ENCODE peak calls at places on chromosomes 3 and 15, in six cellular contexts. One of them, this sample, is unnamed.

GRCh38 chr15:59116141-59116540 is 11.2 kb downstream of the CCNB2 start:
- DNase-seq in left lung: no peak
- DNase-seq in body of pancreas: no peak
- DNase-seq in Daoy: no peak
- DNase-seq in stimulated activated naive CD8-positive, alpha-beta T cell treated with anti-CD3 and anti-CD28 coated beads, Interleukin-15, Interleukin-2, amounts not matched to agents 100 U/mL and 50 U/mL, for 24 hours: no peak
- DNase-seq in GM12878: no peak
- DNase-seq in this sample: no peak

GRCh38 chr15:90062023-90062728 is 40.1 kb downstream of the IDH2 start:
- DNase-seq in GM12878: no peak
- DNase-seq in stimulated activated naive CD8-positive, alpha-beta T cell treated with anti-CD3 and anti-CD28 coated beads, Interleukin-15, Interleukin-2, amounts not matched to agents 100 U/mL and 50 U/mL, for 24 hours: peak; percentile 39
- DNase-seq in body of pancreas: peak; percentile 90
- DNase-seq in left lung: no peak
- DNase-seq in Daoy: peak; percentile 21
- DNase-seq in this sample: peak; percentile 77

GRCh38 chr3:46903341-46904302 is 26.1 kb downstream of the PTH1R start:
- DNase-seq in body of pancreas: no peak
- DNase-seq in GM12878: no peak
- DNase-seq in Daoy: peak; percentile 85
- DNase-seq in stimulated activated naive CD8-positive, alpha-beta T cell treated with anti-CD3 and anti-CD28 coated beads, Interleukin-15, Interleukin-2, amounts not matched to agents 100 U/mL and 50 U/mL, for 24 hours: no peak
- DNase-seq in left lung: no peak
- DNase-seq in this sample: no peak

GRCh38 chr3:43958005-43958770 is 267.4 kb downstream of the ABHD5 start:
- DNase-seq in Daoy: no peak
- DNase-seq in left lung: no peak
- DNase-seq in GM12878: no peak
- DNase-seq in body of pancreas: no peak
- DNase-seq in stimulated activated naive CD8-positive, alpha-beta T cell treated with anti-CD3 and anti-CD28 coated beads, Interleukin-15, Interleukin-2, amounts not matched to agents 100 U/mL and 50 U/mL, for 24 hours: no peak
- DNase-seq in this sample: no peak

GRCh38 chr15:96896766-96897165 is 566.3 kb downstream of the NR2F2 start:
- DNase-seq in Daoy: no peak
- DNase-seq in left lung: no peak
- DNase-seq in stimulated activated naive CD8-positive, alpha-beta T cell treated with anti-CD3 and anti-CD28 coated beads, Interleukin-15, Interleukin-2, amounts not matched to agents 100 U/mL and 50 U/mL, for 24 hours: no peak
- DNase-seq in GM12878: no peak
- DNase-seq in body of pancreas: no peak
- DNase-seq in this sample: no peak

GRCh38 chr15:98547741-98548166 is 100.6 kb upstream of the IGF1R start:
- DNase-seq in body of pancreas: no peak
- DNase-seq in Daoy: no peak
- DNase-seq in GM12878: no peak
- DNase-seq in stimulated activated naive CD8-positive, alpha-beta T cell treated with anti-CD3 and anti-CD28 coated beads, Interleukin-15, Interleukin-2, amounts not matched to agents 100 U/mL and 50 U/mL, for 24 hours: no peak
- DNase-seq in left lung: peak; percentile 76
- DNase-seq in this sample: no peak

GRCh38 chr3:9007213-9007612 is 43.9 kb upstream of the RAD18 start:
- DNase-seq in left lung: no peak
- DNase-seq in stimulated activated naive CD8-positive, alpha-beta T cell treated with anti-CD3 and anti-CD28 coated beads, Interleukin-15, Interleukin-2, amounts not matched to agents 100 U/mL and 50 U/mL, for 24 hours: no peak
- DNase-seq in body of pancreas: no peak
- DNase-seq in GM12878: no peak
- DNase-seq in Daoy: no peak
- DNase-seq in this sample: no peak

GRCh38 chr15:33860749-33861148 is 107.5 kb upstream of the CHRM5 start:
- DNase-seq in left lung: no peak
- DNase-seq in GM12878: no peak
- DNase-seq in Daoy: peak; percentile 66
- DNase-seq in body of pancreas: no peak
- DNase-seq in stimulated activated naive CD8-positive, alpha-beta T cell treated with anti-CD3 and anti-CD28 coated beads, Interleukin-15, Interleukin-2, amounts not matched to agents 100 U/mL and 50 U/mL, for 24 hours: no peak
- DNase-seq in this sample: no peak

GRCh38 chr15:83682476-83683162 is 28.7 kb downstream of the ADAMTSL3 start:
- DNase-seq in stimulated activated naive CD8-positive, alpha-beta T cell treated with anti-CD3 and anti-CD28 coated beads, Interleukin-15, Interleukin-2, amounts not matched to agents 100 U/mL and 50 U/mL, for 24 hours: no peak
- DNase-seq in left lung: no peak
- DNase-seq in GM12878: no peak
- DNase-seq in body of pancreas: no peak
- DNase-seq in Daoy: no peak
- DNase-seq in this sample: no peak

GRCh38 chr3:170038434-170039110 is 777 bp downstream of the GPR160 start:
- DNase-seq in Daoy: no peak
- DNase-seq in left lung: peak; percentile 89
- DNase-seq in stimulated activated naive CD8-positive, alpha-beta T cell treated with anti-CD3 and anti-CD28 coated beads, Interleukin-15, Interleukin-2, amounts not matched to agents 100 U/mL and 50 U/mL, for 24 hours: peak; percentile 23
- DNase-seq in GM12878: no peak
- DNase-seq in body of pancreas: peak; percentile 69
- DNase-seq in this sample: peak; percentile 77

GRCh38 chr3:25045291-25045690 is 382.8 kb upstream of the RARB start:
- DNase-seq in GM12878: no peak
- DNase-seq in stimulated activated naive CD8-positive, alpha-beta T cell treated with anti-CD3 and anti-CD28 coated beads, Interleukin-15, Interleukin-2, amounts not matched to agents 100 U/mL and 50 U/mL, for 24 hours: no peak
- DNase-seq in left lung: no peak
- DNase-seq in body of pancreas: no peak
- DNase-seq in Daoy: no peak
- DNase-seq in this sample: no peak

GRCh38 chr3:143677420-143677819 is 170.8 kb downstream of the SLC9A9 start:
- DNase-seq in body of pancreas: no peak
- DNase-seq in stimulated activated naive CD8-positive, alpha-beta T cell treated with anti-CD3 and anti-CD28 coated beads, Interleukin-15, Interleukin-2, amounts not matched to agents 100 U/mL and 50 U/mL, for 24 hours: no peak
- DNase-seq in left lung: no peak
- DNase-seq in Daoy: no peak
- DNase-seq in GM12878: no peak
- DNase-seq in this sample: no peak

GRCh38 chr3:197428117-197428761 is 127.5 kb downstream of the BDH1 start:
- DNase-seq in stimulated activated naive CD8-positive, alpha-beta T cell treated with anti-CD3 and anti-CD28 coated beads, Interleukin-15, Interleukin-2, amounts not matched to agents 100 U/mL and 50 U/mL, for 24 hours: peak; percentile 82
- DNase-seq in left lung: no peak
- DNase-seq in Daoy: peak; percentile 85
- DNase-seq in GM12878: no peak
- DNase-seq in body of pancreas: no peak
- DNase-seq in this sample: no peak

GRCh38 chr3:123724306-123724705 is 139.5 kb upstream of the HACD2 start:
- DNase-seq in stimulated activated naive CD8-positive, alpha-beta T cell treated with anti-CD3 and anti-CD28 coated beads, Interleukin-15, Interleukin-2, amounts not matched to agents 100 U/mL and 50 U/mL, for 24 hours: no peak
- DNase-seq in left lung: no peak
- DNase-seq in GM12878: no peak
- DNase-seq in body of pancreas: no peak
- DNase-seq in Daoy: peak; percentile 27
- DNase-seq in this sample: no peak

GRCh38 chr15:69489101-69489571 is 36.5 kb downstream of the RPLP1 start:
- DNase-seq in left lung: no peak
- DNase-seq in stimulated activated naive CD8-positive, alpha-beta T cell treated with anti-CD3 and anti-CD28 coated beads, Interleukin-15, Interleukin-2, amounts not matched to agents 100 U/mL and 50 U/mL, for 24 hours: no peak
- DNase-seq in body of pancreas: no peak
- DNase-seq in Daoy: no peak
- DNase-seq in GM12878: no peak
- DNase-seq in this sample: no peak

GRCh38 chr15:101497017-101497416 is 7.5 kb upstream of the PCSK6 start:
- DNase-seq in stimulated activated naive CD8-positive, alpha-beta T cell treated with anti-CD3 and anti-CD28 coated beads, Interleukin-15, Interleukin-2, amounts not matched to agents 100 U/mL and 50 U/mL, for 24 hours: no peak
- DNase-seq in Daoy: no peak
- DNase-seq in GM12878: no peak
- DNase-seq in left lung: no peak
- DNase-seq in body of pancreas: no peak
- DNase-seq in this sample: peak; percentile 42

GRCh38 chr3:165382672-165383071 is 186.5 kb upstream of the SLITRK3 start:
- DNase-seq in Daoy: no peak
- DNase-seq in stimulated activated naive CD8-positive, alpha-beta T cell treated with anti-CD3 and anti-CD28 coated beads, Interleukin-15, Interleukin-2, amounts not matched to agents 100 U/mL and 50 U/mL, for 24 hours: no peak
- DNase-seq in left lung: no peak
- DNase-seq in body of pancreas: no peak
- DNase-seq in GM12878: no peak
- DNase-seq in this sample: no peak

GRCh38 chr3:157146664-157147082 is 13.3 kb downstream of the CCNL1 start:
- DNase-seq in GM12878: no peak
- DNase-seq in left lung: no peak
- DNase-seq in Daoy: no peak
- DNase-seq in body of pancreas: no peak
- DNase-seq in stimulated activated naive CD8-positive, alpha-beta T cell treated with anti-CD3 and anti-CD28 coated beads, Interleukin-15, Interleukin-2, amounts not matched to agents 100 U/mL and 50 U/mL, for 24 hours: no peak
- DNase-seq in this sample: no peak

GRCh38 chr3:157233923-157234322 is 74.0 kb upstream of the CCNL1 start:
- DNase-seq in Daoy: no peak
- DNase-seq in left lung: no peak
- DNase-seq in body of pancreas: no peak
- DNase-seq in stimulated activated naive CD8-positive, alpha-beta T cell treated with anti-CD3 and anti-CD28 coated beads, Interleukin-15, Interleukin-2, amounts not matched to agents 100 U/mL and 50 U/mL, for 24 hours: no peak
- DNase-seq in GM12878: no peak
- DNase-seq in this sample: no peak

GRCh38 chr15:95556225-95556624 is 774.3 kb upstream of the NR2F2 start:
- DNase-seq in GM12878: no peak
- DNase-seq in left lung: no peak
- DNase-seq in body of pancreas: no peak
- DNase-seq in Daoy: no peak
- DNase-seq in stimulated activated naive CD8-positive, alpha-beta T cell treated with anti-CD3 and anti-CD28 coated beads, Interleukin-15, Interleukin-2, amounts not matched to agents 100 U/mL and 50 U/mL, for 24 hours: no peak
- DNase-seq in this sample: no peak

GRCh38 chr15:92914768-92915221 is 14.7 kb downstream of the CHD2 start:
- DNase-seq in body of pancreas: no peak
- DNase-seq in Daoy: no peak
- DNase-seq in GM12878: no peak
- DNase-seq in stimulated activated naive CD8-positive, alpha-beta T cell treated with anti-CD3 and anti-CD28 coated beads, Interleukin-15, Interleukin-2, amounts not matched to agents 100 U/mL and 50 U/mL, for 24 hours: no peak
- DNase-seq in left lung: no peak
- DNase-seq in this sample: no peak

GRCh38 chr3:114155370-114155821 is 23.5 kb downstream of the DRD3 start:
- DNase-seq in GM12878: no peak
- DNase-seq in body of pancreas: peak; percentile 34
- DNase-seq in stimulated activated naive CD8-positive, alpha-beta T cell treated with anti-CD3 and anti-CD28 coated beads, Interleukin-15, Interleukin-2, amounts not matched to agents 100 U/mL and 50 U/mL, for 24 hours: peak; percentile 40
- DNase-seq in Daoy: peak; percentile 55
- DNase-seq in left lung: no peak
- DNase-seq in this sample: peak; percentile 74

GRCh38 chr15:95259965-95260364 is 1028.6 kb downstream of the MCTP2 start:
- DNase-seq in Daoy: no peak
- DNase-seq in GM12878: no peak
- DNase-seq in left lung: no peak
- DNase-seq in body of pancreas: no peak
- DNase-seq in stimulated activated naive CD8-positive, alpha-beta T cell treated with anti-CD3 and anti-CD28 coated beads, Interleukin-15, Interleukin-2, amounts not matched to agents 100 U/mL and 50 U/mL, for 24 hours: no peak
- DNase-seq in this sample: no peak

This sample was measured in H1.